ENCODE peak calls at places on chromosomes 7 and 10, in eight cellular contexts. K, O, A, P, I, E, G and R are unnamed samples. For H3K36me3 and H3K4me1, the result is how much of the 10 kb centered on the place peaks cover.

GRCh38 chr10:80133221-80133620 is 691 bp downstream of the PLAC9 start:
- DNase-seq in E (no peak), P (no peak), I (no peak), G (no peak), A (no peak), K (peak), O (peak), R (no peak)

GRCh38 chr7:99607548-99607947 is 9.2 kb upstream of the ZSCAN25 start:
- DNase-seq in K (no peak), P (no peak), I (no peak), A (no peak), G (no peak), E (no peak), O (no peak), R (no peak)

GRCh38 chr7:128954830-128955797 is 17.4 kb downstream of the IRF5 start:
- DNase-seq in G (no peak), E (no peak), K (peak), I (no peak), A (no peak), O (no peak), P (no peak), R (no peak)

GRCh38 chr7:114988035-114988434 is 66.1 kb downstream of the MDFIC start:
- DNase-seq in E (no peak), K (no peak), G (no peak), I (no peak), O (no peak), P (no peak), A (no peak), R (no peak)

GRCh38 chr10:29266641-29267040 is 22.2 kb upstream of the LYZL1 start:
- DNase-seq in I (no peak), A (no peak), O (no peak), G (no peak), E (no peak), K (no peak), P (no peak), R (no peak)

GRCh38 chr7:93374345-93374940 is 142.3 kb downstream of the VPS50 start:
- DNase-seq in A (peak), G (no peak), E (no peak), P (no peak), I (no peak), O (no peak), K (peak), R (no peak)

GRCh38 chr10:17023386-17024298 is 106.0 kb downstream of the CUBN start:
- DNase-seq in E (peak), A (peak), P (peak), O (no peak), G (no peak), K (peak), I (no peak), R (peak)

GRCh38 chr10:68330852-68331454 is 911 bp upstream of the HNRNPH3 start:
- DNase-seq in G (no peak), O (peak), I (no peak), E (peak), P (peak), A (no peak), K (peak), R (no peak)

GRCh38 chr7:1431644-1432380 is 27.5 kb downstream of the MICALL2 start:
- DNase-seq in O (no peak), G (no peak), K (no peak), P (no peak), A (no peak), I (no peak), E (no peak), R (no peak)

GRCh38 chr10:132333386-132333785 is 1.4 kb downstream of the LRRC27 start:
- DNase-seq in E (no peak), K (no peak), G (no peak), I (no peak), O (no peak), P (no peak), A (no peak), R (no peak)

GRCh38 chr10:86556933-86557649 is 35.5 kb upstream of the WAPL start:
- DNase-seq in A (no peak), K (no peak), G (no peak), P (no peak), I (no peak), E (no peak), O (no peak), R (no peak)

GRCh38 chr7:68823996-68824780 is 774.1 kb upstream of the AUTS2 start:
- DNase-seq in K (no peak), I (no peak), G (no peak), A (no peak), E (no peak), P (no peak), O (no peak), R (no peak)

GRCh38 chr10:132113206-132113605 is 47.5 kb downstream of the JAKMIP3 start:
- DNase-seq in G (no peak), E (no peak), A (no peak), I (peak), O (no peak), K (no peak), P (peak), R (no peak)

GRCh38 chr10:13371879-13372470 is 23.9 kb upstream of the SEPHS1 start:
- DNase-seq in K (peak), A (peak), I (peak), P (peak), O (peak), E (peak), G (peak), R (peak)

GRCh38 chr7:105330526-105330925 is 58.2 kb downstream of the SRPK2 start:
- DNase-seq in P (no peak), K (no peak), O (no peak), A (no peak), E (no peak), I (no peak), G (no peak), R (no peak)

GRCh38 chr10:48557511-48558123 is 47.3 kb downstream of the ARHGAP22 start:
- DNase-seq in G (no peak), I (no peak), A (no peak), O (no peak), K (no peak), P (no peak), E (peak), R (no peak)

GRCh38 chr7:131225619-131226101 is 102.0 kb upstream of the MKLN1 start:
- DNase-seq in E (peak), G (no peak), A (no peak), P (peak), O (no peak), K (peak), I (peak), R (no peak)

GRCh38 chr7:68969571-68969970 is 628.7 kb upstream of the AUTS2 start:
- DNase-seq in P (no peak), E (no peak), G (no peak), O (no peak), K (no peak), I (no peak), A (no peak), R (no peak)

GRCh38 chr10:114017266-114017665 is 26.4 kb upstream of the ADRB1 start:
- DNase-seq in O (no peak), K (no peak), I (no peak), E (no peak), A (no peak), G (no peak), P (no peak), R (no peak)

GRCh38 chr10:114010316-114010715 is 33.4 kb upstream of the ADRB1 start:
- DNase-seq in E (no peak), K (no peak), O (no peak), A (no peak), P (no peak), I (no peak), G (no peak), R (no peak)

GRCh38 chr10:114009281-114009996 is 34.2 kb upstream of the ADRB1 start:
- DNase-seq in P (no peak), O (no peak), G (no peak), E (no peak), A (no peak), I (no peak), K (no peak), R (no peak)

GRCh38 chr10:114015708-114016107 is 28.0 kb upstream of the ADRB1 start:
- DNase-seq in E (no peak), A (no peak), G (no peak), P (no peak), O (no peak), I (no peak), K (no peak), R (no peak)

GRCh38 chr10:114012650-114013049 is 31.0 kb upstream of the ADRB1 start:
- DNase-seq in K (no peak), G (no peak), E (no peak), I (no peak), A (no peak), P (no peak), O (no peak), R (no peak)
- H3K36me3 ChIP-seq in K (under half), G (under half), E (under half), I (under half), A (under half), P (under half), O (under half), R (under half)

DNA sequence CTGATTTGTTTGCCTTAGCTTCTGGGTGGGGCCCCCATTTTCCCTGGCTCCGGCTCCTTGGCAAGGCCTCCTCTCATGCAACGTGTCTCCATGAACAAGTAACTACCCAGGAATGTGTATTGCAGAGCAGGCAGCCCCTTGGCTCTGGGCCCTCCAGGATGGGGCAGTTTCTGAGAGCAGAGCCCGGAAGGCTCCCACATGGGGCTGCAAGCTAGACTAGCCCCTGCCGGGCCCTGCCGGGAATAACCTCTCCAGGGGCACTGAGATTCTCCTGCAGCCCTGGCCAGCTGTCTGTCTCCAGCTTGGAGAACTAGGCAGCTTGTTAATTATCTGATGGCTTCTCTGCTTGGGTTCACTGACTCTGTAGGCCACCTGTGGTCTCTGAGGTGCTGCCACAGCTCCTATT is 184.0 kb upstream of the INHBA start:
- DNase-seq in O (peak), A (no peak), E (no peak), G (no peak), P (peak), K (peak), I (no peak), R (no peak)
- H3K27ac ChIP-seq in O (no peak), A (no peak), E (no peak), G (no peak), P (no peak), K (peak), I (peak), R (no peak)

DNA sequence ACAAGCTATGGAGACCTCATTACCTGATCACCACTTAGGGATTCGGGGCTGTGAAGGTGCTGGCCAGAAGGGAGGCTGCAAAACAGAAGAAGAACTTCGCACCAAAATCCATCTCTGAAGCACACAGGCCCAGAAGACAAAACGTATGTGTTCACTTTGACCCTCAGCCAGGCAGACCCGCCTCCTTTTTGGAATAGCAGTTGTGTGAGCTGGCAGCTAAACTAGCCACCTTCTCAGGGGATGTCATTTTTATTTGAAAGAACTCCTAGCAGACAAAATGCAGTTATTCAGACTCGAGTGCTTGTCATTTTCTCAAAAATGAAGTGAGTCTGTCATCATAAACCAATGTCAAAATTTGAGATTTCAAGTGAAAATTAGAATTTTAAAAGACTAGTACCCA is 71.7 kb downstream of the TNS3 start:
- DNase-seq in A (no peak), G (no peak), P (no peak), I (no peak), E (no peak), K (no peak), O (no peak), R (no peak)
- H3K4me1 ChIP-seq in A (under half), G (under half), P (under half), I (under half), E (under half), K (under half), O (under half), R (under half)

GRCh38 chr10:73793456-73793855 is 8.1 kb downstream of the ZSWIM8 start:
- DNase-seq in I (no peak), O (peak), A (no peak), E (no peak), G (no peak), K (no peak), P (no peak), R (no peak)
- H3K36me3 ChIP-seq in I (half or more), O (half or more), A (half or more), E (under half), G (under half), K (half or more), P (under half), R (half or more)

DNA sequence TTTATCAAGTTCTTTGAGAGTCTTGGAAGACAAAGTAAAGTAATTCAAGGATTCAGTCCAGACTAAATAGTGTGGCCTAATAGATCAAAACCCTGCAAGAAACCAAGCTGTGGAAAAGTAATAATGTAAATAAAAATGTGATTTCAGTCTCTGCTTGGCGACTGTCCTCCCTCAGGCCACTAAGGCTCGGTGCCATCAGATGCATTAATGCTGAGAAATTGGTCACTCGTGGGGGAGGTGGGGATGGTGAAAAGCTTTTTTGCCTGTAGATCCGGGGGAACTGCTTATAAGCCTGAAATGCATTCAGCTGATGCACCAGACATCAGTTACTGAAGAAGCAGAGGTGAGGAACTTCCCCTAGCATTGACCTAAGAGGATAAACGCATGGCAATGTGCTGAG is 182.6 kb upstream of the TBX20 start:
- DNase-seq in O (no peak), I (no peak), P (no peak), G (no peak), K (no peak), A (no peak), E (no peak), R (no peak)
- H3K27ac ChIP-seq in O (no peak), I (no peak), P (no peak), G (no peak), K (no peak), A (no peak), E (no peak), R (no peak)

GRCh38 chr10:111100198-111100597 is 23.4 kb downstream of the ADRA2A start:
- DNase-seq in E (no peak), G (no peak), I (no peak), A (no peak), K (no peak), P (no peak), O (no peak), R (no peak)

GRCh38 chr10:111104811-111105210 is 28.0 kb downstream of the ADRA2A start:
- DNase-seq in I (no peak), P (no peak), E (no peak), G (no peak), K (no peak), O (no peak), A (no peak), R (no peak)

GRCh38 chr10:111106081-111106480 is 29.3 kb downstream of the ADRA2A start:
- DNase-seq in K (no peak), O (no peak), I (no peak), A (no peak), P (no peak), E (no peak), G (no peak), R (no peak)

GRCh38 chr10:111103196-111103595 is 26.4 kb downstream of the ADRA2A start:
- DNase-seq in O (no peak), E (no peak), A (no peak), K (no peak), I (no peak), G (no peak), P (no peak), R (no peak)

DNA sequence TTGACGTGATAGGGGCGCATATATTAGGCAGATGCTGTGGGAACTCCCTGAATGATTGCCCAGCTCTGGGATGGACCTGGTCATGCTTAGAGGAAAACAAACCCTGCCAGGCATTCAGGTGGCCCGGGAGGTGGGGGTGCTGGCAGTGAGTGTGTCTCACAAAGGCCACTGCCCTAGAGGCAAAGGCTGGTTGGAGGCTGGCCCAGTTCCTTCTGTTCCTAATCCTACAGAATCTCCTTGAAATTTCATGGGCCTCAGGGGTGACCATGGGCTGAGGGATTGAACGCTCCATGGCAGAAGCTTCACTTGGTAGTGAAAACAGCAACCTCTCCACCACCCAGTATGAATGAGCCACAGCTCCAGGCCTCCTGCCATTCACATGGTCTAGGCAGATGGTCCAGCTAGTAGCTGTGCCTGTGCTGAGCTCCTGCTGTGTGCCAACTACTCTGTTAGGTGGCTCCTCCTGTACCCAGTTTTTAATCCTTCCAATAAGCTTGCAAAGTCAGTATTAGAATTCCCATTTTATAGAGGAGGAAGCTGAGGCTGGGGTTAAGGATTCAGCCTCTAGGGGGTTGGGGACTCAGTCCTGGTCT is 25.6 kb downstream of the ADRA2A start:
- DNase-seq in I (no peak), A (no peak), E (peak), G (no peak), O (no peak), K (no peak), P (peak), R (no peak)
- H3K4me1 ChIP-seq in I (under half), A (under half), E (under half), G (under half), O (under half), K (under half), P (half or more), R (under half)

DNA sequence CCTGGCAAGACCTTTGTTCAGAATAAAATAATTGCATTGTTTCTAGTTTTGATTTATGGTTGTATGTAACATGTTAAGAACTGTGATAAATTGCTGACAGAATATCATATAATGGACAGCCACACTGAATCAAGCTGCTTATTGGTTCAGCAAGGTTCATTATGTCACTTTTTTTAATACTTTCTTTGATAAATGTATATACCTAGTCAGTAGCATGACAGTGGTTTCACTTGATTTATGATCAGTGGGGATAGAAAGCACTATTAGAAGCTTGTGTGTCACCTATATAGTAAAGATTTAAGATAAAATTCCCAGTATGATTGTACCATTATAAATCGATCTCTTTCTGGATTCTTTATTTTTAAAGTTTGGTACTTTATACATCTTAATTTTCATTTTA is 4.5 kb downstream of the BUB3 start:
- DNase-seq in I (no peak), G (no peak), K (no peak), A (no peak), P (no peak), E (no peak), O (no peak), R (no peak)
- H3K36me3 ChIP-seq in I (half or more), G (half or more), K (under half), A (under half), P (under half), E (under half), O (half or more), R (half or more)

GRCh38 chr7:142961973-142962913 is at the start of gene KEL:
- DNase-seq in G (no peak), E (no peak), P (no peak), I (no peak), O (no peak), A (no peak), K (no peak), R (no peak)
- H3K27ac ChIP-seq in G (no peak), E (no peak), P (no peak), I (no peak), O (no peak), A (no peak), K (no peak), R (no peak)

DNA sequence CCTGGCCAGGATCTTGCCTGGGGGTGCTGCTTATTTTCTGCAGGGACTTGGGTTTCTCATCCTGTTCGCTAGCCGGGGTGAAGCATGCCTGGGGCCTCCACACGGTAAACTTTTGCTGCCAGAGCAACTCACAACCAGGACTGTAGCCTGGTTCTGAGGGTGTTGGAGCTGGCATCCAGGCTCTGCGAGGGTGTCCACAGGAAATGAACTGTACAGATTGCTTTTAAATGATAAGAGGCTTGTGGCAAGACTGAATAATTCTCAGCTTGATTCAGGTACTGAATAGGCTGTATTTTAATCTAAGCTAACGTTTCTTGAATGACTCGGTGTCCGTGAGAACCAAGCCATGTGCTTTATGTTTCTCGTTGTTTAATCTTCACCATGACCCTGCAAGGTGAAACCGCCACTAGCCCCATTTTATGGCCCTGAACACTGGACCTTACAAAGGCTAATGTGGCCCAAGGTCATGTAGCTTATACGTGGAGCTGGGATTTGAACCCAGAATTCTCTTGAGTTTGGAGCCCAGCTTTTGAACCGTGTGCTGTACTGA is 49.4 kb downstream of the EEPD1 start:
- DNase-seq in P (peak), E (no peak), O (no peak), G (no peak), A (peak), I (no peak), K (no peak), R (peak)
- H3K4me1 ChIP-seq in P (under half), E (under half), O (half or more), G (under half), A (under half), I (under half), K (under half), R (under half)

DNA sequence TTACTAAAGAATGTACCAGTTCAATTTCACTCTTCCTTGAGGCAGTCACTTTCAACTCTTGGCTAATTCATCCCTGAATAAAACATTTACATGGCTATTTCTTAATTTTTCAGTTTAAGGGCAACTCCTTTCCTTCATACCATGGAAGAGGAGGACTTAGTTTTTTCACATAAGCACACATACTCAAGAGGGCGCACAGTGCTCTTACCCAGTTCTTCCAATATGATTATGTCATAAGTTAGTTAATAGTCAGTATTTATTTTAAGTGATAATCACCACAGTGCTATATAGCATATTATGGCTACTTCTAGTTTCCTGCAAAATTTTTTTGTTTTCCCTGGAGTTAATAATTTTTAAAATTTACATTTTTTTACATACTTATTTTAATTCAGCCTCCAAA is 58.6 kb downstream of the SND1 start:
- DNase-seq in E (no peak), O (no peak), I (no peak), K (no peak), G (no peak), P (no peak), A (no peak), R (no peak)
- H3K36me3 ChIP-seq in E (under half), O (under half), I (under half), K (under half), G (under half), P (under half), A (under half), R (half or more)